ENCODE peak calls at places on chromosomes 7 and 10, in four cellular contexts. C is tibial artery, O is ascending aorta, G is suprapubic skin. X is an unnamed sample.

GRCh38 chr10:34078798-34079470 is 736.2 kb downstream of the PARD3 start:
- DNase-seq in C (peak), O (peak), G (no peak), X (no peak)

GRCh38 chr10:49733866-49734265 is 28.3 kb downstream of the OGDHL start:
- DNase-seq in C (no peak), O (no peak), G (peak), X (no peak)

GRCh38 chr7:17369686-17370426 is 71.4 kb downstream of the AHR start:
- DNase-seq in C (no peak), O (no peak), G (no peak), X (no peak)

GRCh38 chr10:47261121-47261520 is 38.9 kb upstream of the GDF10 start:
- DNase-seq in C (no peak), O (no peak), G (no peak), X (no peak)

GRCh38 chr10:49187950-49188761 is at the start of gene TMEM273:
- DNase-seq in C (peak), O (peak), G (peak), X (peak)

GRCh38 chr10:16870331-16870730 is 53.1 kb upstream of the RSU1 start:
- DNase-seq in C (no peak), O (no peak), G (no peak), X (no peak)

GRCh38 chr7:20164420-20165145 is 52.6 kb downstream of the MACC1 start:
- DNase-seq in C (no peak), O (no peak), G (no peak), X (no peak)

GRCh38 chr10:113059001-113059780 is 109.1 kb downstream of the TCF7L2 start:
- DNase-seq in C (peak), O (no peak), G (no peak), X (no peak)

GRCh38 chr7:43879477-43879876 is 10.2 kb upstream of the MRPS24 start:
- DNase-seq in C (no peak), O (no peak), G (no peak), X (no peak)

GRCh38 chr7:15288746-15289145 is 273.1 kb downstream of the AGMO start:
- DNase-seq in C (no peak), O (no peak), G (no peak), X (no peak)

GRCh38 chr7:2193575-2194305 is 39.0 kb downstream of the MAD1L1 start:
- DNase-seq in C (no peak), O (no peak), G (no peak), X (no peak)

GRCh38 chr7:84195295-84196006 is 862 bp upstream of the SEMA3A start:
- DNase-seq in C (no peak), O (no peak), G (no peak), X (no peak)

GRCh38 chr10:34808789-34809745 is 6.0 kb downstream of the PARD3 start:
- DNase-seq in C (no peak), O (no peak), G (no peak), X (peak)

GRCh38 chr7:44965441-44965903 is 13.3 kb downstream of the MYO1G start:
- DNase-seq in C (no peak), O (no peak), G (peak), X (no peak)

GRCh38 chr7:41459623-41460256 is 243.2 kb downstream of the INHBA start:
- DNase-seq in C (peak), O (no peak), G (no peak), X (no peak)

GRCh38 chr10:49324711-49325110 is 25.7 kb downstream of the C10orf71 start:
- DNase-seq in C (no peak), O (no peak), G (no peak), X (no peak)

GRCh38 chr7:37354661-37355131 is 94.0 kb downstream of the ELMO1 start:
- DNase-seq in C (peak), O (peak), G (peak), X (peak)

GRCh38 chr10:14617850-14618249 is 156.8 kb downstream of the FAM107B start:
- DNase-seq in C (no peak), O (no peak), G (no peak), X (no peak)

GRCh38 chr10:101291254-101292193 is 62.3 kb upstream of the LBX1 start:
- DNase-seq in C (peak), O (no peak), G (no peak), X (peak)

GRCh38 chr7:157690833-157691382 is 354.1 kb downstream of the DNAJB6 start:
- DNase-seq in C (peak), O (no peak), G (peak), X (no peak)

GRCh38 chr7:16315280-16315679 is 106.1 kb downstream of the CRPPA start:
- DNase-seq in C (no peak), O (no peak), G (no peak), X (no peak)

GRCh38 chr10:3420527-3421469 is 248.2 kb upstream of the PITRM1 start:
- DNase-seq in C (no peak), O (no peak), G (no peak), X (no peak)

GRCh38 chr10:132394936-132395703 is 1.9 kb upstream of the PWWP2B start:
- DNase-seq in C (no peak), O (no peak), G (no peak), X (peak)
- H3K27ac ChIP-seq in C (peak), O (peak), G (peak), X (peak)

DNA sequence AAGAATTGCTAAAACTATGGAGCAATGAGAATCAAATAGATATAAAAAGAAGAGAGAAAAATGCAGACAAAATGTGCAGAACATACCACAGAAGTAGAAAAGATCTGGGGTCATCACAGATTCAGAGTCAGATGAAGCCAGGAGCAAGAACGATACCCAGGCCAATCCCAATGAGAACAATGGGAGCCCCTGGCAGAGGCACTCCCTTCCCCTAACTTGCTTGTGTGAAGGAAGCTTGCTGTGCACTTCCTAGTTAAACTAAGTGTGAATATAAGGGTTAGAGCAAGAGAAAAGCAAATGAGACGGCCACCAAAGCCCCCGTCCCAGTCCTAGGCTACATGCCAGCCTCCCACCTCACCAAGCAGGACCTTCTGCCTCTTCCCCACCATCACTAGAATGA is 12.7 kb downstream of the PARP12 start:
- DNase-seq in C (no peak), O (no peak), G (no peak), X (no peak)
- H3K27ac ChIP-seq in C (no peak), O (no peak), G (no peak), X (peak)

GRCh38 chr10:80504158-80504811 is 33.4 kb upstream of the SH2D4B start:
- DNase-seq in C (no peak), O (no peak), G (no peak), X (no peak)

GRCh38 chr10:80501913-80502521 is 35.7 kb upstream of the SH2D4B start:
- DNase-seq in C (no peak), O (no peak), G (no peak), X (no peak)

GRCh38 chr10:80501381-80501912 is 36.3 kb upstream of the SH2D4B start:
- DNase-seq in C (no peak), O (no peak), G (no peak), X (no peak)

GRCh38 chr10:80503584-80504157 is 34.0 kb upstream of the SH2D4B start:
- DNase-seq in C (no peak), O (no peak), G (no peak), X (no peak)

GRCh38 chr10:80502621-80503583 is 34.8 kb upstream of the SH2D4B start:
- DNase-seq in C (no peak), O (no peak), G (no peak), X (no peak)
- H3K27ac ChIP-seq in C (no peak), O (peak), G (peak), X (peak)

GRCh38 chr7:28484276-28484675 is 72.0 kb downstream of the CREB5 start:
- DNase-seq in C (no peak), O (no peak), G (no peak), X (no peak)
- H3K27ac ChIP-seq in C (no peak), O (no peak), G (no peak), X (no peak)

DNA sequence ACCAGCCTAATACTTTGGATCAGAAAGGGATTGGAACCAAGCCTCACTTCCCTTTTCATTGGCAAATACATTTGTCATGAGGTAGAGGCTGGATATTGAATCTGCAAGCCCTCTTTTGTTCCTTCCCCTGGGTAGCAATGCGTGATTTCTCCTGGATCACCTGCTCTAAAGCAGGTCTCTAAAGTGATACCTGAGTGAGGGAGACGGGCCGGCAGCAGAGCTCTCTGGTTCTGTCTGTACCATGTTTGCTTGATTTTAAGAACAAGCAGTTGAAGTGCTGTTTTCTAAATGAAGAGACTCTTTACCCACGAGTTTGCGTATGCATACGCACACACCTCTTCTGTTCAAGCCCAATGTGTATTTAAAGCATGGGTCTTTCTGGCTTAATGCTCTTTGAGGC is 41.1 kb downstream of the GARS1 start:
- DNase-seq in C (no peak), O (no peak), G (no peak), X (no peak)
- H3K27ac ChIP-seq in C (no peak), O (no peak), G (no peak), X (no peak)

DNA sequence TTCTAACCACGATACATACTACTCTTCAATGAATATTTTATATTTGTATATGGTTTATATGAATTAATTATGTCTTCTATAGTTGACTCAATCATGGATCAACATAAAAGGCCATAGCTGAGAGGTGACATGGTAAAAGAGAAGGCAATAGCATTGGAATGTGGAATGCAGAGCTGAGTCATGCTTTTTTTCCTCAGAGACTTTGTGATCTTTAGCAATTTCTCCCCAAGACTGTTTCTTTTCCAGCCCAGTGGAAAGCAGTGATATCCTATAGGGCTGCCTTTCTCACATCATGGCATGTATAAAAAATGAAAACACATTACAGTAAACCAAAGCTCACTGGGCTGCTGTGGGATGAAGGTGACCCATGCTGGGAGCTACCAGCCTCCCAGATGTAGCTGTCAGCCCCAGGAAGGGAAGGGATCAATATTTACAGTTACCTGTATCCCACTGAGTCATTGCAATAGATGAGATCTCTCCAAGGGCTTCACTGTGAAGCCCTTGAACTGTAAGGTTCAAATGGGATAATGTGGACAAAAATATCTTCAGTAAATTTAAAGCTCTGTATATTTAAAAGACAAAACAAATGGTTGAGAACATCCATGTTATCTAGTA is 30.2 kb downstream of the SLC39A12 start:
- DNase-seq in C (no peak), O (no peak), G (no peak), X (no peak)
- H3K27ac ChIP-seq in C (no peak), O (no peak), G (no peak), X (no peak)

GRCh38 chr10:119087271-119087897 is 6.8 kb upstream of the EIF3A start:
- DNase-seq in C (no peak), O (no peak), G (no peak), X (no peak)
- H3K27ac ChIP-seq in C (no peak), O (no peak), G (no peak), X (no peak)

GRCh38 chr10:123295644-123296043 is 141.4 kb downstream of the BUB3 start:
- DNase-seq in C (no peak), O (no peak), G (no peak), X (no peak)
- H3K27ac ChIP-seq in C (no peak), O (no peak), G (no peak), X (no peak)